ENCODE peak calls at places on chromosome 14, in five cellular contexts. Z is stomach, O is sigmoid colon, V is progenitor cell of endocrine pancreas, Q is tibial nerve. E is an unnamed sample.

GRCh38 chr14:22375321-22375930 is 213.6 kb downstream of the DAD1 start:
- DNase-seq in Z (no peak), O (no peak), V (no peak), Q (no peak), E (no peak)

GRCh38 chr14:95054346-95055280 is 102.7 kb downstream of the DICER1 start:
- DNase-seq in Z (peak; percentile 17), O (peak; percentile 59), V (no peak), Q (no peak), E (no peak)

GRCh38 chr14:37819155-37820015 is 224.0 kb downstream of the TTC6 start:
- DNase-seq in Z (no peak), O (no peak), V (no peak), Q (no peak), E (no peak)

GRCh38 chr14:90871605-90872233 is 55.5 kb upstream of the TTC7B start:
- DNase-seq in Z (no peak), O (no peak), V (no peak), Q (no peak), E (no peak)

GRCh38 chr14:68384335-68384734 is 408.5 kb downstream of the ZFP36L1 start:
- DNase-seq in Z (no peak), O (peak; percentile 89), V (no peak), Q (no peak), E (no peak)

GRCh38 chr14:91138511-91139359 is 24.9 kb downstream of the DGLUCY start:
- DNase-seq in Z (no peak), O (no peak), V (no peak), Q (no peak), E (no peak)

GRCh38 chr14:33563492-33563891 is 387.4 kb downstream of the EGLN3 start:
- DNase-seq in Z (no peak), O (no peak), V (no peak), Q (no peak), E (no peak)

GRCh38 chr14:97411938-97412612 is 614.9 kb downstream of the VRK1 start:
- DNase-seq in Z (no peak), O (no peak), V (no peak), Q (no peak), E (no peak)

GRCh38 chr14:105838591-105839424 is 312.4 kb downstream of the TMEM121 start:
- DNase-seq in Z (no peak), O (peak; percentile 61), V (no peak), Q (no peak), E (peak; percentile 80)

GRCh38 chr14:31159682-31160296 is 47.8 kb downstream of the HECTD1 start:
- DNase-seq in Z (no peak), O (peak; percentile 74), V (no peak), Q (no peak), E (no peak)

GRCh38 chr14:71533396-71533795 is 398.8 kb upstream of the RGS6 start:
- DNase-seq in Z (no peak), O (no peak), V (no peak), Q (no peak), E (no peak)

GRCh38 chr14:33589334-33589733 is 361.5 kb downstream of the EGLN3 start:
- DNase-seq in Z (peak; percentile 49), O (no peak), V (no peak), Q (no peak), E (no peak)

GRCh38 chr14:80475074-80475473 is 263.8 kb upstream of the DIO2 start:
- DNase-seq in Z (no peak), O (no peak), V (no peak), Q (no peak), E (no peak)

GRCh38 chr14:72638021-72638420 is 255.9 kb downstream of the DPF3 start:
- DNase-seq in Z (no peak), O (no peak), V (no peak), Q (no peak), E (peak; percentile 10)

GRCh38 chr14:104797112-104798044 is 1.8 kb upstream of the AKT1 start:
- DNase-seq in Z (peak; percentile 61), O (no peak), V (no peak), Q (no peak), E (no peak)
- TF ChIP-seq CTCF in Z (no peak), O (no peak), V (no peak), Q (no peak), E (no peak)

GRCh38 chr14:21103165-21103709 is 2.4 kb downstream of the TMEM253 start:
- DNase-seq in Z (no peak), O (no peak), V (no peak), Q (no peak), E (no peak)
- TF ChIP-seq CTCF in Z (peak; percentile 84), O (no peak), V (no peak), Q (no peak), E (no peak)

GRCh38 chr14:77213657-77214016 is 32.0 kb downstream of the TMEM63C start:
- DNase-seq in Z (no peak), O (no peak), V (no peak), Q (no peak), E (no peak)

GRCh38 chr14:77214216-77214615 is 32.6 kb downstream of the TMEM63C start:
- DNase-seq in Z (no peak), O (no peak), V (no peak), Q (no peak), E (no peak)

GRCh38 chr14:77208979-77209318 is 27.4 kb downstream of the TMEM63C start:
- DNase-seq in Z (no peak), O (no peak), V (no peak), Q (no peak), E (no peak)

GRCh38 chr14:77212097-77212873 is 30.7 kb downstream of the TMEM63C start:
- DNase-seq in Z (no peak), O (no peak), V (no peak), Q (no peak), E (no peak)

DNA sequence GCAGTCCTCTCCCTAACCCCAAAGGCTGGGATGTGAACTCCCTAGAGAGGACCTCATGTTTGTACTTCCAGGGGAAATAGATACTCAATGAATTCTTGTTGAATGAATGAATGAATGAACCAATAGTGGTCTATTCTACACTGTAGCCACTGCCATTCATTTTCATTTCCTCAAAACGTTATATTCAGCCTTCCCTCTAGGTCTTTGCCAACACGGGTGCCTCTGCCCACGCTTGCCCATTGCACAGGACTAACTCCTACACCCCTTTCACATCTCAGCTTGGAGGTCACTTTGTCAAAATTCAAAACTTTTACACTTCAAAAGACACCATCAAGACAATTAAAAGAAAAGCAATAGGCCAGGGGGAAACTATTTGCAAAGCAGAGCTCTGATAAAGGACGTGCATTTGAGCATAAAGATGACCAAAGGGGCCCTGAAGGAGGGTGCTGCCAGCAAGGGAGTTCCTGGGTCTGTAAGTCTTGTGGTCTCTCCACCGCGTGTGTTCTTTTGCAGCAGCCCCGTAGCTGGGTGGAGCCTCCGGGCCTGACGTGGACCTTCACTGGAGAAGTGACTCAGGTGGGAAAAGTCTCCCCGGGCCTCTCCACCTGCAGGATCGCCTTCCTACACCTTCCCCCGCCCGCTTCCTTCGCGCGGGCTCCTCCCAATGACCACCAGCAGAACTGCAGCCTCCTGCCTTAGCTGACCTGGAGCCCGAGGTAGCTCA is 31.5 kb downstream of the TMEM63C start:
- DNase-seq in Z (peak; percentile 51), O (no peak), V (peak; percentile 70), Q (no peak), E (no peak)
- TF ChIP-seq CTCF in Z (no peak), O (peak; percentile 27), V (peak; percentile 78), Q (no peak), E (peak; percentile 47)

GRCh38 chr14:100282083-100282350 is 24.2 kb downstream of the SLC25A29 start:
- DNase-seq in Z (no peak), O (no peak), V (no peak), Q (no peak), E (no peak)

GRCh38 chr14:100279563-100279962 is 26.7 kb downstream of the SLC25A29 start:
- DNase-seq in Z (no peak), O (no peak), V (no peak), Q (no peak), E (no peak)

GRCh38 chr14:100281286-100282082 is 24.8 kb downstream of the SLC25A29 start:
- DNase-seq in Z (peak; percentile 17), O (no peak), V (no peak), Q (no peak), E (no peak)

GRCh38 chr14:100279133-100279532 is 27.1 kb downstream of the SLC25A29 start:
- DNase-seq in Z (no peak), O (no peak), V (no peak), Q (no peak), E (no peak)

DNA sequence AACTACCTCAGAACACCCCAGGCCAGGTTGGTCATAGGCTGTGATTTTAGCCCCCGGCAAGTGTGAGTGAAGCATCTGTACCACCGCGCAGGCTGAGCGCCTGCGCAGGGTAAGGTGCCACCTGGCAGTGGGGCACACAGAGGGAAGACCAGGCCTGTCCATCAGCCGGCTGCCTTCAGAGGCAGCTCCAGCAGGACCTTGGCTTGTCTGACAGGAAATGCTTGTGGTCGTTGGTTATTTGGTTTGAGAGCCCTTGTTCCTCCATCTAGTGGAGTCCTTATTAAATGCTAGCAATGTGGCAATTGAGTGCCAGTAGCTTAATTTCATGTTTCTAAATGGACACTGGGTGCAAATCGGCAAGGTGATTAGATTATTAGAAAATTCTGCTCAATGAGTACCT is 27.5 kb downstream of the SLC25A29 start:
- DNase-seq in Z (no peak), O (no peak), V (no peak), Q (no peak), E (no peak)
- TF ChIP-seq CTCF in Z (no peak), O (no peak), V (no peak), Q (no peak), E (peak; percentile 53)

E was measured in osteocyte.